ENCODE peak calls at places on chromosomes 4 and X, in nine cellular contexts. P is lower lobe of right lung, L is heart left ventricle, V is IMR-90, B is tibial nerve, H is aorta, K is dorsolateral prefrontal cortex, A is right cardiac atrium, C is suprapubic skin. I is an unnamed sample.

GRCh38 chrX:115896362-115896761 is 274.2 kb upstream of the AGTR2 start:
- DNase-seq in V (no peak), C (no peak), K (no peak), B (no peak), H (no peak), A (no peak), L (no peak), P (no peak), I (no peak)

GRCh38 chr4:182141623-182142022 is 101.6 kb upstream of the TENM3 start:
- DNase-seq in H (no peak), K (no peak), C (no peak), B (no peak), V (no peak), A (no peak), L (no peak), P (no peak), I (no peak)

GRCh38 chr4:10128761-10129160 is 12.2 kb upstream of the WDR1 start:
- DNase-seq in V (no peak), K (no peak), A (no peak), C (no peak), L (no peak), B (no peak), H (no peak), P (no peak), I (no peak)

GRCh38 chrX:30620980-30621716 is 32.1 kb upstream of the GK start:
- DNase-seq in A (peak), B (no peak), H (no peak), C (no peak), K (no peak), L (no peak), V (peak), P (no peak), I (no peak)

GRCh38 chrX:150456941-150457340 is 93.8 kb downstream of the MAMLD1 start:
- DNase-seq in P (no peak), C (no peak), A (no peak), K (no peak), L (no peak), V (no peak), B (no peak), H (no peak), I (no peak)

GRCh38 chr4:188246488-188246887 is 107.2 kb downstream of the TRIML1 start:
- DNase-seq in H (no peak), B (no peak), V (peak), P (no peak), C (no peak), K (no peak), A (no peak), L (no peak), I (no peak)

GRCh38 chr4:22471999-22472434 is 43.8 kb downstream of the ADGRA3 start:
- DNase-seq in P (no peak), H (no peak), B (no peak), C (no peak), K (no peak), V (peak), A (no peak), L (no peak), I (peak)

GRCh38 chr4:154049457-154050181 is 260.7 kb upstream of the SFRP2 start:
- DNase-seq in A (no peak), V (no peak), P (no peak), H (no peak), C (no peak), K (no peak), B (no peak), L (no peak), I (peak)

GRCh38 chr4:54281060-54281781 is 52.1 kb downstream of the PDGFRA start:
- DNase-seq in H (peak), A (peak), P (peak), C (peak), L (peak), K (no peak), V (peak), B (peak), I (peak)

DNA sequence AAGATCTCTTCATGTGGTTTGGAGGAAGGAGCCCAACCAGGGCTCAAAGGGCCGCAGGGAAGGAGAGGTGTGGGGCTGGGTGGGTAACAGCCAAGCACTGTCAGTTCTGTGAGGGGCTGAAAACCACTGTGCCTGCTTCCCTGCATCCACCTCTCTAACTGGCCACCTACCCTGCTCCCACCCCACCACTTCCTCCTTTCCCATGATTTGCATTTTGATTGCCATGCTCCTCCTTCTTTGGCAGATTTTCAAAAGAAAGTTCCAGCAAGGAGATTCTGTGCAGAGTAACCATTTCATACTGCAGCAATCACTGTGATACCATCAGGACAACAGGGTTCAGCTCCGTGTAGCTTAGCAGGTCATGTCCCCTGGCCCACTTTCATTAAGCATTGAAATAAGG is 1.8 kb downstream of the ZNF674 start:
- DNase-seq in C (no peak), V (no peak), K (no peak), H (no peak), P (no peak), A (no peak), B (no peak), L (no peak), I (no peak)
- H3K27ac ChIP-seq in C (no peak), V (no peak), K (no peak), H (no peak), P (no peak), A (no peak), B (no peak), L (no peak), I (no peak)

GRCh38 chrX:84186603-84187358 is 1.2 kb downstream of the RPS6KA6 start:
- DNase-seq in L (no peak), C (no peak), V (peak), H (no peak), K (no peak), B (no peak), P (no peak), A (peak), I (no peak)

GRCh38 chrX:84187501-84188319 is at the start of gene RPS6KA6:
- DNase-seq in B (no peak), P (peak), C (peak), H (peak), V (peak), A (peak), K (peak), L (peak), I (no peak)

GRCh38 chrX:84192006-84192405 is 4.0 kb upstream of the RPS6KA6 start:
- DNase-seq in V (no peak), H (no peak), K (no peak), L (no peak), B (no peak), A (no peak), P (no peak), C (no peak), I (no peak)

GRCh38 chrX:84189125-84189524 is 1.1 kb upstream of the RPS6KA6 start:
- DNase-seq in L (no peak), V (no peak), H (no peak), P (no peak), A (no peak), C (no peak), K (no peak), B (no peak), I (no peak)

DNA sequence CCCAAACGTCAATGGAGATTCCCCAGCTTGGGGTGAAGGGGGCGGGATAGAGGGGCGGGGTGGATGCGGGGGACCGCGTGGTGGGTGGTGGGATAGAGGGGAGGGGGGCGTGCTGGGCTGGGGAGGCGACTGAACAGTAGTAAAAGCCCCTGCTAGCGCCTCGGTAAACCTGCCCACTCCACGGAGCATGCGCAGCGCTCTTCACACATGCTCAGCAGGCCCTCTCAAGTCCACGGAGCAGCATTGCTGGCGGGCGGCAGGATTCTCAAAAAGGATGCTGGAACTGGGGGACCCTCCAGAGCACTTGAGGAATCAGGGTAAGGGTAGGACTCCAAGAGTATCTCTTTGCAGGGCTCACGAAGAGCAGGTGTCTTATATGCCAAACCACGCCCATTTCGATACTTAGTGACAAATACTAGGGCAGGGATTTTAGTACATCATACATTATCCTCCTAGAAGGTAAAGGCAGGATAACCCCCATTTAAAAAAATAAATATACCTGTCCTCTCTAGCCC is 378 bp upstream of the RPS6KA6 start:
- DNase-seq in P (peak), A (peak), H (peak), L (peak), B (no peak), V (peak), C (no peak), K (peak), I (peak)
- H3K27ac ChIP-seq in P (no peak), A (no peak), H (no peak), L (no peak), B (peak), V (no peak), C (no peak), K (no peak), I (no peak)

GRCh38 chr4:88531549-88531948 is 8.0 kb upstream of the PYURF start:
- DNase-seq in L (no peak), P (no peak), C (no peak), V (no peak), A (no peak), B (no peak), K (no peak), H (no peak), I (no peak)
- H3K27ac ChIP-seq in L (no peak), P (no peak), C (no peak), V (no peak), A (no peak), B (no peak), K (no peak), H (no peak), I (no peak)

GRCh38 chrX:130826249-130826648 is 76.8 kb downstream of the ENOX2 start:
- DNase-seq in H (no peak), K (no peak), C (no peak), A (no peak), L (no peak), V (no peak), P (no peak), B (no peak), I (no peak)

GRCh38 chrX:130831347-130831722 is 71.7 kb downstream of the ENOX2 start:
- DNase-seq in H (no peak), A (no peak), V (no peak), L (no peak), K (no peak), B (no peak), C (no peak), P (no peak), I (no peak)

GRCh38 chrX:130830599-130831346 is 72.2 kb downstream of the ENOX2 start:
- DNase-seq in H (no peak), L (no peak), P (no peak), A (no peak), C (no peak), B (no peak), K (no peak), V (no peak), I (no peak)

GRCh38 chrX:130828641-130829040 is 74.4 kb downstream of the ENOX2 start:
- DNase-seq in A (no peak), C (no peak), B (no peak), K (no peak), L (no peak), P (no peak), V (no peak), H (no peak), I (no peak)

GRCh38 chrX:130829526-130830515 is 73.2 kb downstream of the ENOX2 start:
- DNase-seq in P (no peak), B (no peak), H (no peak), V (no peak), K (no peak), A (peak), C (no peak), L (no peak), I (no peak)
- H3K27ac ChIP-seq in P (no peak), B (no peak), H (no peak), V (no peak), K (peak), A (no peak), C (no peak), L (no peak), I (no peak)

GRCh38 chr4:145736241-145736831 is 56.4 kb downstream of the C4orf51 start:
- DNase-seq in C (no peak), V (no peak), L (no peak), B (no peak), K (no peak), P (peak), A (peak), H (peak), I (peak)

GRCh38 chr4:145735777-145736176 is 55.8 kb downstream of the C4orf51 start:
- DNase-seq in A (no peak), K (no peak), C (no peak), P (no peak), L (no peak), H (no peak), V (no peak), B (no peak), I (no peak)

GRCh38 chr4:145734576-145735329 is 54.8 kb downstream of the C4orf51 start:
- DNase-seq in K (no peak), H (peak), L (no peak), V (peak), P (peak), B (peak), C (no peak), A (peak), I (peak)

GRCh38 chr4:145734051-145734450 is 54.1 kb downstream of the C4orf51 start:
- DNase-seq in C (no peak), H (no peak), K (no peak), L (no peak), V (no peak), A (peak), P (no peak), B (no peak), I (no peak)

GRCh38 chr4:145735330-145735638 is 55.3 kb downstream of the C4orf51 start:
- DNase-seq in P (no peak), C (no peak), K (no peak), A (no peak), H (peak), L (no peak), V (peak), B (no peak), I (peak)
- H3K27ac ChIP-seq in P (peak), C (peak), K (no peak), A (peak), H (peak), L (no peak), V (peak), B (no peak), I (no peak)

DNA sequence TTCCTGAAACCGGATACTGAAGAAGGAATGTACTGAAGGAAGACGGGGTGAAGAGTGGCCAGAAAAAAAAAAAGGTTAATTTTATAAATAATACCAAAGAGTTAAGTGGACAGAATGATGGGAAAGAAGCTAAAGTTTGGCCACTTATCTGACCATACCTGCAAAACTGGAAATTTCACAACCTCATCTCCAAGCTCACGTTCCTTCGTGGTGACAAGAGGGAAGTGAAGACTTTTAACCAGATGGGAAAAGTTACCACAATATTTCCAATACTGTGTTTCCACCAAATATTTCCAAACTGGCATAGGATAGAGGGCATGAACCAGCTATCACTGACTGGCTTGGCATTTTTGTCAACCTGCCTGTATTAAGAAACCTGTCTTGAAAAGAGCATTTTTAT is 56.4 kb downstream of the MAML3 start:
- DNase-seq in H (no peak), C (no peak), A (no peak), V (no peak), L (no peak), K (no peak), B (no peak), P (no peak), I (no peak)
- H3K27ac ChIP-seq in H (no peak), C (peak), A (no peak), V (no peak), L (peak), K (no peak), B (no peak), P (peak), I (no peak)

GRCh38 chr4:123416462-123416861 is 19.9 kb downstream of the SPRY1 start:
- DNase-seq in H (no peak), A (no peak), B (no peak), V (no peak), K (no peak), C (no peak), P (no peak), L (no peak), I (no peak)

GRCh38 chr4:123415977-123416376 is 19.4 kb downstream of the SPRY1 start:
- DNase-seq in L (no peak), B (no peak), K (no peak), V (peak), C (no peak), A (no peak), P (no peak), H (no peak), I (peak)

GRCh38 chr4:123417813-123418212 is 21.2 kb downstream of the SPRY1 start:
- DNase-seq in K (no peak), H (no peak), B (no peak), L (no peak), V (no peak), C (no peak), P (no peak), A (no peak), I (no peak)

GRCh38 chr4:123419885-123420743 is 23.5 kb downstream of the SPRY1 start:
- DNase-seq in C (no peak), K (no peak), L (no peak), H (no peak), P (no peak), B (no peak), A (no peak), V (no peak), I (no peak)

GRCh38 chr4:123418486-123418931 is 21.9 kb downstream of the SPRY1 start:
- DNase-seq in C (no peak), B (no peak), A (no peak), K (no peak), L (no peak), V (peak), P (no peak), H (no peak), I (peak)
- H3K27ac ChIP-seq in C (peak), B (no peak), A (no peak), K (no peak), L (peak), V (peak), P (peak), H (no peak), I (peak)

I was measured in cardiac muscle cell.